ENCODE peak calls at places on chromosomes 3 and 15, in five cellular contexts. B is uterus, I is sigmoid colon, Q is stomach, D is H9. Z is an unnamed sample.

GRCh38 chr15:66705277-66705927 is 3.4 kb downstream of the SMAD6 start:
- DNase-seq in B (no peak), I (no peak), Q (no peak), D (no peak), Z (no peak)

GRCh38 chr3:142239421-142239820 is 14.0 kb upstream of the GK5 start:
- DNase-seq in B (no peak), I (no peak), Q (no peak), D (no peak), Z (no peak)

GRCh38 chr15:68063606-68064005 is 9.5 kb downstream of the PIAS1 start:
- DNase-seq in B (no peak), I (no peak), Q (no peak), D (no peak), Z (no peak)

GRCh38 chr3:12882336-12883310 is 41.3 kb upstream of the RPL32 start:
- DNase-seq in B (no peak), I (no peak), Q (no peak), D (no peak), Z (peak; percentile 4)

GRCh38 chr15:75182187-75183131 is 19.2 kb upstream of the C15orf39 start:
- DNase-seq in B (no peak), I (peak; percentile 60), Q (no peak), D (peak; percentile 56), Z (no peak)

GRCh38 chr3:140420621-140421357 is 257.1 kb upstream of the TRIM42 start:
- DNase-seq in B (no peak), I (no peak), Q (no peak), D (no peak), Z (no peak)

GRCh38 chr15:36498922-36499321 is 80.5 kb upstream of the CDIN1 start:
- DNase-seq in B (no peak), I (no peak), Q (no peak), D (no peak), Z (no peak)

GRCh38 chr15:24772709-24773373 is 97.3 kb downstream of the NPAP1 start:
- DNase-seq in B (peak; percentile 18), I (peak; percentile 83), Q (peak; percentile 64), D (peak; percentile 93), Z (peak; percentile 61)

GRCh38 chr3:133733226-133733625 is 13.0 kb upstream of the TF start:
- DNase-seq in B (no peak), I (no peak), Q (no peak), D (no peak), Z (no peak)

GRCh38 chr3:33644598-33644997 is 73.5 kb downstream of the CLASP2 start:
- DNase-seq in B (no peak), I (no peak), Q (no peak), D (no peak), Z (no peak)

GRCh38 chr3:535566-536416 is 339.2 kb downstream of the CHL1 start:
- DNase-seq in B (no peak), I (peak; percentile 73), Q (no peak), D (peak; percentile 72), Z (peak; percentile 73)

GRCh38 chr3:197224034-197224444 is 74.4 kb downstream of the DLG1 start:
- DNase-seq in B (no peak), I (no peak), Q (no peak), D (no peak), Z (no peak)

GRCh38 chr15:84979651-84980050 is 2.0 kb upstream of the PDE8A start:
- DNase-seq in B (no peak), I (no peak), Q (no peak), D (peak; percentile 64), Z (peak; percentile 56)

GRCh38 chr3:13104511-13104910 is 31.3 kb upstream of the IQSEC1 start:
- DNase-seq in B (no peak), I (no peak), Q (no peak), D (no peak), Z (no peak)

GRCh38 chr3:104750581-104750980 is 616.1 kb upstream of the ALCAM start:
- DNase-seq in B (no peak), I (no peak), Q (no peak), D (no peak), Z (no peak)

GRCh38 chr3:38471260-38471857 is 17.7 kb downstream of the ACVR2B start:
- DNase-seq in B (no peak), I (no peak), Q (no peak), D (no peak), Z (no peak)

GRCh38 chr3:146222204-146223046 is 28.5 kb downstream of the PLSCR4 start:
- DNase-seq in B (no peak), I (no peak), Q (no peak), D (peak; percentile 72), Z (no peak)

GRCh38 chr15:66253296-66253642 is 281 bp downstream of the MEGF11 start:
- DNase-seq in B (no peak), I (no peak), Q (no peak), D (peak; percentile 49), Z (no peak)

GRCh38 chr3:89405145-89405544 is 297.7 kb downstream of the EPHA3 start:
- DNase-seq in B (no peak), I (no peak), Q (no peak), D (peak; percentile 29), Z (no peak)

GRCh38 chr3:42013652-42014442 is 51.9 kb upstream of the ULK4 start:
- DNase-seq in B (peak; percentile 31), I (peak; percentile 77), Q (peak; percentile 46), D (no peak), Z (peak; percentile 73)
- H3K4me1 ChIP-seq in B (no peaks in the 10 kb centered on the region), I (no peaks in the 10 kb centered on the region), Q (peaks cover 56% of the 10 kb centered on the region), D (peaks cover 4% of the 10 kb centered on the region), Z (peaks cover 23% of the 10 kb centered on the region)

GRCh38 chr3:61967019-61967418 is 405.6 kb downstream of the PTPRG start:
- DNase-seq in B (no peak), I (no peak), Q (no peak), D (no peak), Z (no peak)
- H3K27ac ChIP-seq in B (no peak overlapping the region), I (no peak overlapping the region), Q (no peak overlapping the region), D (no peak overlapping the region), Z (no peak overlapping the region)

GRCh38 chr3:94303897-94304296 is 241.0 kb downstream of the NSUN3 start:
- DNase-seq in B (no peak), I (no peak), Q (no peak), D (no peak), Z (no peak)
- TF ChIP-seq CTCF in B (no peak), I (no peak), Q (no peak), D (peak; percentile 46), Z (no peak)

GRCh38 chr15:58929891-58930416 is 3.5 kb downstream of the SLTM start:
- DNase-seq in B (no peak), I (no peak), Q (no peak), D (peak; percentile 41), Z (no peak)
- H3K4me1 ChIP-seq in B (peaks cover 13% of the 10 kb centered on the region), I (peaks cover 4% of the 10 kb centered on the region), Q (peaks cover 59% of the 10 kb centered on the region), D (peaks cover 6% of the 10 kb centered on the region), Z (peaks cover 26% of the 10 kb centered on the region)

DNA sequence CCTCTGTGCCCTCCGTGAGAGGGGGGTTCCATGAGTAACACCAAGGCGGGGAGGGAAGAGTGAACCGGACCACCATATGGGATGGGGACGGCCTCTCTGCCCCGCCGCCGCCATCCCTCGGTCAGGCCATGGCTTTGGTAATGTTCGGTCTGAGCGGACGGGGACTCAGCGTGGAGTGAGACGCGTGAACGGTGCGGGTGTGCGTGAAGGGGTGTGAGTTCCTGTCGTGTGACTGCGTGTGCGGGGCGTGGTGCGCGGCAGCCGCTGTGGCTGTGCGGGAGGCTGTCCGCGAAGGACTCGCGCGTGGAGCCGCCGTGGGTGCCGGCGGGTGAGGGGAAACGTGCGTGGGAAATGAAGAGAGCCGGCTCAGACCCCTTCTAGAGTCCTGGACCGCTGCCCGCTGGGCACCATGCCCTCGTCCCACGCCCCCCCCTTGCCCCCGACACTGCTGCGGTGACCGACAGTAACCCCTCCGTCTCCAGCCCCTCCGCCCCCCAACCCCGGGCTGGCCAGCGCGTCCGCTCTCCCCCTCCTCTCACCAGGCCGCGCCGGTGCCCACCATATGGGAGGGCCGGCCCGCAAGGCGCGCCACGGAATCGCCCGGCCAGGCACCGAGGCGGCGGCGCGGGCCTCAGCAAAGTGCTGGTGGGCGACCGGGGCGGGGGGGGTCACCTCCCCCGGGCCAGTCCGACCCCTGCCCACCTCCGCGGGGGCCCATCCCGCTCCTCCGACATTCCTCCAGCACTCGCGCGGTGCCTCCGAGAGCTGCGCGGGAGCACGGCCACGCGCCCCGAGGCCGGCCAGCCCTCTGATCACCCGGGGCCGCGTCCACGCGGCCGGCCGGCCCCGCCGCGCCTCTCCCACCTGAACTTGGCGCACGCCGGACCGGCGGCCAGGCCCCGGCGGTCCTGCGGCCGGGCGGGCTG is 572 bp downstream of the KLF15 start:
- DNase-seq in B (peak; percentile 48), I (peak; percentile 82), Q (no peak), D (no peak), Z (peak; percentile 56)
- H3K27ac ChIP-seq in B (peak overlapping the region; percentile 88), I (peak overlapping the region; percentile 96), Q (peak overlapping the region; percentile 99), D (no peak overlapping the region), Z (peak overlapping the region; percentile 99)

GRCh38 chr3:128438488-128439072 is 28.1 kb downstream of the DNAJB8 start:
- DNase-seq in B (no peak), I (no peak), Q (no peak), D (peak; percentile 67), Z (no peak)
- TF ChIP-seq CTCF in B (no peak), I (no peak), Q (no peak), D (peak; percentile 83), Z (no peak)

GRCh38 chr3:127410137-127410488 is 122.3 kb upstream of the PRR20G start:
- DNase-seq in B (peak; percentile 6), I (peak; percentile 11), Q (peak; percentile 22), D (no peak), Z (peak; percentile 10)

GRCh38 chr3:127408684-127409420 is 121.0 kb upstream of the PRR20G start:
- DNase-seq in B (no peak), I (peak; percentile 52), Q (peak; percentile 22), D (peak; percentile 49), Z (no peak)

GRCh38 chr3:127410678-127411077 is 122.8 kb upstream of the PRR20G start:
- DNase-seq in B (peak; percentile 7), I (peak; percentile 43), Q (no peak), D (no peak), Z (no peak)

GRCh38 chr3:127408022-127408683 is 120.3 kb upstream of the PRR20G start:
- DNase-seq in B (no peak), I (peak; percentile 38), Q (peak; percentile 9), D (peak; percentile 17), Z (no peak)

DNA sequence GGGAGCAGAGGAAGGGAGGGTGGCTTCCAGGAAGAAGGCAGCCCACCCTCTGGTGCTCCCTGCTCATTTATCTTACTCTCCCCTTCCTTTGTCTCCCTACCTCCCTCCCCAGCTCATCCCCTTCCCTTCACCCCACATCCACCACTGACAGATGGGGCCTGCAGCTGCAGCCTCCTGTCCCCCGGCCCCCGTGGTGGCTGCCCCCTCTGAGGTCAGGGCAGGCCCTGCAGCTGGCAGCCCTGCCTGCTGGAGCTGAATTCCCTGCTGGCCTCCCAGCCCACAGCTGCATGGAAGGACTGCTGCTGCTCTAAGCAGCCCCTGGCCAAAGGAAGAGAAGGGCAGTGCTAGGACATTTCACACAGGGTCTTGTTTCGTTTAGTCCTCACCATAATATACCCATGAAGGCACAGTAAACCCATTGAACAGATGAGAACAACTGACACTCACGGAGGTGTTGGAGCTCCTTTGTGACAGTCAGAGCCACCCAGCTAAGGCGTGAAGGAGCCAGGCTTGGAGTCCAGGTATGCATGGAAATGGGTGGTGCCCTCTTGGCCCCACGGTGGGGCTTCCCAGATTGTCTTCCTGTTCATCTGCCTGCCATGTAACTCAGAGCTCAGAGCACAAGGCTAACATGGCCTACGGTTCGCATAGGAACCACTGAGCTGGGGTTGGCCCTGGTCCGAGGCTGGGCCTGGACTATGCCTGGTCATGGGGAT is 121.7 kb upstream of the PRR20G start:
- DNase-seq in B (no peak), I (peak; percentile 34), Q (peak; percentile 19), D (no peak), Z (peak; percentile 15)
- H3K4me1 ChIP-seq in B (no peaks in the 10 kb centered on the region), I (no peaks in the 10 kb centered on the region), Q (no peaks in the 10 kb centered on the region), D (no peaks in the 10 kb centered on the region), Z (no peaks in the 10 kb centered on the region)

Z was measured in psoas muscle.